ENCODE peak calls at places on chromosomes 5 and 9, in ten cellular contexts. Q is A549, W is tibial nerve, D is sigmoid colon, Y is adrenal gland, S is esophagus squamous epithelium, L is prostate gland, V is uterus, A is IMR-90, M is transverse colon. Z is an unnamed sample.

GRCh38 chr9:21591221-21592062 is 109.3 kb upstream of the IFNE start:
- DNase-seq in V (peak; percentile 16), M (peak; percentile 15), Y (peak; percentile 38), D (peak; percentile 82), S (no peak), Q (peak; percentile 74), L (peak; percentile 26), W (peak; percentile 48), A (peak; percentile 99), Z (peak; percentile 21)

GRCh38 chr5:157744055-157745011 is 821 bp downstream of the LSM11 start:
- DNase-seq in A (no peak), D (no peak), Y (peak; percentile 32), S (no peak), L (no peak), M (peak; percentile 23), V (no peak), Q (no peak), W (no peak), Z (no peak)

GRCh38 chr5:39178856-39179255 is 40.5 kb downstream of the FYB1 start:
- DNase-seq in M (no peak), W (no peak), L (no peak), Q (no peak), V (no peak), Y (no peak), A (no peak), S (no peak), D (no peak), Z (no peak)

GRCh38 chr5:160837211-160837610 is 14.8 kb downstream of the ATP10B start:
- DNase-seq in A (no peak), W (no peak), M (no peak), D (no peak), V (no peak), S (no peak), Y (no peak), Q (no peak), L (no peak), Z (no peak)

GRCh38 chr9:112403802-112404201 is 23.9 kb downstream of the HSDL2 start:
- DNase-seq in M (no peak), V (no peak), Y (no peak), W (no peak), D (no peak), S (no peak), Q (no peak), A (no peak), L (no peak), Z (no peak)

GRCh38 chr5:122471752-122472061 is 159.7 kb downstream of the SNCAIP start:
- DNase-seq in D (no peak), A (no peak), S (no peak), Q (no peak), L (no peak), W (no peak), Y (no peak), M (no peak), V (no peak), Z (no peak)

GRCh38 chr5:157516626-157517325 is 56.8 kb downstream of the NIPAL4 start:
- DNase-seq in S (no peak), L (peak; percentile 16), Y (peak; percentile 77), V (peak; percentile 74), A (peak; percentile 96), Q (peak; percentile 24), M (peak; percentile 39), D (peak; percentile 88), W (no peak), Z (peak; percentile 29)

GRCh38 chr9:70563010-70563409 is 148.6 kb upstream of the KLF9 start:
- DNase-seq in S (no peak), W (no peak), L (no peak), M (no peak), A (no peak), V (no peak), Q (no peak), Y (no peak), D (no peak), Z (no peak)

GRCh38 chr9:137590123-137590468 is 216 bp downstream of the ZMYND19 start:
- DNase-seq in D (no peak), M (no peak), L (no peak), A (no peak), Q (no peak), V (no peak), W (no peak), S (no peak), Y (no peak), Z (no peak)

GRCh38 chr9:77370064-77370463 is 192.7 kb downstream of the VPS13A start:
- DNase-seq in A (no peak), V (no peak), W (no peak), Q (no peak), M (no peak), L (no peak), Y (no peak), S (no peak), D (no peak), Z (no peak)

GRCh38 chr5:25448190-25448621 is 803.4 kb upstream of the CDH10 start:
- DNase-seq in S (no peak), V (no peak), L (no peak), A (no peak), Q (no peak), W (no peak), M (no peak), Y (no peak), D (no peak), Z (no peak)

GRCh38 chr9:137339606-137340462 is 37.8 kb upstream of the NRARP start:
- DNase-seq in M (no peak), L (no peak), V (no peak), S (no peak), D (no peak), Y (no peak), A (peak; percentile 34), Q (no peak), W (no peak), Z (no peak)

GRCh38 chr9:17025281-17025680 is 109.6 kb upstream of the CNTLN start:
- DNase-seq in A (no peak), L (no peak), S (no peak), Q (no peak), M (no peak), W (no peak), Y (no peak), V (no peak), D (no peak), Z (no peak)

GRCh38 chr5:176776916-176777315 is 33.4 kb upstream of the UNC5A start:
- DNase-seq in Y (no peak), M (no peak), V (no peak), Q (no peak), W (no peak), S (no peak), A (no peak), D (peak; percentile 14), L (no peak), Z (no peak)

GRCh38 chr5:72109625-72110024 is 2.4 kb downstream of the MAP1B start:
- DNase-seq in Y (no peak), M (no peak), Q (peak; percentile 32), A (no peak), S (no peak), L (no peak), V (no peak), W (no peak), D (no peak), Z (no peak)

GRCh38 chr9:131078427-131079366 is 17.6 kb upstream of the AIF1L start:
- DNase-seq in W (no peak), M (no peak), Y (no peak), Q (no peak), L (no peak), S (no peak), A (no peak), V (no peak), D (no peak), Z (no peak)

GRCh38 chr9:96654450-96655197 is 493 bp downstream of the PRXL2C start:
- DNase-seq in L (peak; percentile 57), M (peak; percentile 81), S (peak; percentile 5), A (peak; percentile 86), Y (peak; percentile 73), V (peak; percentile 77), Q (peak; percentile 71), D (peak; percentile 92), W (peak; percentile 72), Z (peak; percentile 78)
- TF ChIP-seq POLR2A in L (no peak), M (peak; percentile 38), S (no peak), A (peak; percentile 12), Y (peak; percentile 67), V (peak; percentile 48), Q (peak; percentile 14), D (no peak), W (peak; percentile 29), Z (peak; percentile 72)

GRCh38 chr5:16005210-16005609 is 174.4 kb downstream of the MARCHF11 start:
- DNase-seq in V (no peak), A (no peak), S (no peak), L (no peak), D (no peak), M (no peak), W (no peak), Q (no peak), Y (no peak), Z (no peak)

GRCh38 chr5:16013334-16014065 is 166.1 kb downstream of the MARCHF11 start:
- DNase-seq in S (no peak), M (no peak), W (no peak), L (no peak), Q (no peak), V (no peak), D (no peak), A (no peak), Y (no peak), Z (no peak)

DNA sequence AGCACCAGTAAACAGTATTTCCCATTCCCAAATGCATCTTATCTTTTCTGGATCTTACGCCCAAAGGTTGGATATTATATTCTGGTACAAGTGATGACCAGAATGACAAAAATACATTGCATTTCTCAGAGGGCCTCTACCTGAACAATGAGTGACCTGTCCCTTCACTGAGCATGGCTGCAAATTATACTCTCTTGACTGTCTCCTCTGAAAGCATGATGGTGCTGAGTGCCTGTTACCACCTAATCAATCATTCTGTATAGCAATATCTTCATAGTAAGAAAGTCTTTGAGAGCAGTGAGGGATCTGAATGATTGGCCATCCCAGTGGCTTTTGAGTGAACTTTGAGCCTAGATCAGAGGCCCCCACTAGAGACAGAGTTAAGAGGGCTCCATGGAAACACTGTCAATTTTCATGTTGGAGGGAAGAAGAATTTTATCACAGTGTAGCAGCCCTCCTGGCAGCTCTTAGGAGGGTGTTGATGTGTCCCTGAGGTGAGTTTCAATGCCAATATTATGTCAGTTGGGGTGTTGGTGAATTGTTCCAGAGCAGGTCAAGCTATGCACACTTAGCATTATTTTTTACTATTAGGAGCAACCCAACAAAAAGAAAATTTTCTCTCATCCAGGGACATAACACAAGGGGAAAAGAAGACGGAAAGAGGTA is 171.7 kb downstream of the MARCHF11 start:
- DNase-seq in W (no peak), L (no peak), Q (no peak), D (no peak), S (no peak), Y (no peak), M (no peak), V (no peak), A (no peak), Z (no peak)
- H3K9me3 ChIP-seq in W (no peaks in the 10 kb centered on the region), L (no peaks in the 10 kb centered on the region), Q (no peaks in the 10 kb centered on the region), D (peaks cover 4% of the 10 kb centered on the region), S (no peaks in the 10 kb centered on the region), Y (no peaks in the 10 kb centered on the region), M (peaks cover 8% of the 10 kb centered on the region), V (peaks cover 4% of the 10 kb centered on the region), A (no peaks in the 10 kb centered on the region), Z (no peaks in the 10 kb centered on the region)

GRCh38 chr9:109779711-109780452 is at the start of gene PALM2AKAP2:
- DNase-seq in A (peak; percentile 68), Y (peak; percentile 75), L (peak; percentile 24), V (peak; percentile 48), S (no peak), M (peak; percentile 41), W (no peak), Q (peak; percentile 39), D (peak; percentile 77), Z (peak; percentile 34)
- TF ChIP-seq POLR2A in A (no peak), Y (peak; percentile 54), L (no peak), V (peak; percentile 26), S (no peak), M (no peak), W (no peak), Q (peak; percentile 9), D (no peak), Z (no peak)

GRCh38 chr9:135647897-135648296 is 8.6 kb upstream of the GLT6D1 start:
- DNase-seq in Y (no peak), W (no peak), M (no peak), L (no peak), A (no peak), D (no peak), S (no peak), Q (no peak), V (no peak), Z (no peak)
- H3K9me3 ChIP-seq in Y (no peaks in the 10 kb centered on the region), W (no peaks in the 10 kb centered on the region), M (peaks cover 39% of the 10 kb centered on the region), L (no peaks in the 10 kb centered on the region), A (peaks cover 23% of the 10 kb centered on the region), D (peaks cover 32% of the 10 kb centered on the region), S (no peaks in the 10 kb centered on the region), Q (peaks cover 79% of the 10 kb centered on the region), V (peaks cover 7% of the 10 kb centered on the region), Z (peaks cover 3% of the 10 kb centered on the region)